ENCODE peak calls at places on chromosome 20, in five cellular contexts. J is cardiac muscle cell, F is OCI-LY7, N is choroid plexus epithelial cell, O is endothelial cell. V is an unnamed sample.

GRCh38 chr20:42857446-42857845 is 332.3 kb downstream of the PTPRT start:
- DNase-seq in J (no peak), F (no peak), N (no peak), O (no peak), V (no peak)

GRCh38 chr20:3732327-3733118 is at the start of gene HSPA12B:
- DNase-seq in J (peak; percentile 35), F (no peak), N (no peak), O (no peak), V (no peak)

GRCh38 chr20:1225729-1226313 is at the start of gene RAD21L1:
- DNase-seq in J (peak; percentile 88), F (peak; percentile 24), N (peak; percentile 85), O (peak; percentile 93), V (peak; percentile 15)

GRCh38 chr20:3710703-3711417 is 1.5 kb downstream of the SIGLEC1 start:
- DNase-seq in J (peak; percentile 73), F (peak; percentile 59), N (peak; percentile 53), O (peak; percentile 87), V (no peak)

GRCh38 chr20:47284373-47284772 is 72.1 kb downstream of the ZMYND8 start:
- DNase-seq in J (no peak), F (no peak), N (no peak), O (no peak), V (no peak)

GRCh38 chr20:645318-646106 is 7.5 kb downstream of the SRXN1 start:
- DNase-seq in J (peak; percentile 77), F (peak; percentile 76), N (peak; percentile 78), O (peak; percentile 91), V (no peak)

GRCh38 chr20:50678213-50678898 is 13.0 kb downstream of the RIPOR3 start:
- DNase-seq in J (no peak), F (no peak), N (peak; percentile 60), O (no peak), V (no peak)

GRCh38 chr20:23156170-23156841 is 70.2 kb upstream of the CD93 start:
- DNase-seq in J (no peak), F (no peak), N (peak; percentile 64), O (no peak), V (peak; percentile 65)

GRCh38 chr20:20772492-20773047 is 60.1 kb upstream of the RALGAPA2 start:
- DNase-seq in J (no peak), F (no peak), N (no peak), O (no peak), V (peak; percentile 22)

GRCh38 chr20:32356935-32357868 is 929 bp upstream of the ASXL1 start:
- DNase-seq in J (peak; percentile 50), F (no peak), N (peak; percentile 64), O (no peak), V (no peak)

GRCh38 chr20:48892049-48892470 is 29.5 kb upstream of the ARFGEF2 start:
- DNase-seq in J (no peak), F (no peak), N (no peak), O (no peak), V (no peak)

GRCh38 chr20:19970256-19970765 is 46.9 kb upstream of the NAA20 start:
- DNase-seq in J (no peak), F (no peak), N (no peak), O (no peak), V (no peak)

GRCh38 chr20:42652261-42652660 is 537.4 kb downstream of the PTPRT start:
- DNase-seq in J (no peak), F (no peak), N (no peak), O (no peak), V (no peak)

GRCh38 chr20:37531856-37532255 is 4.2 kb upstream of the BLCAP start:
- DNase-seq in J (no peak), F (no peak), N (no peak), O (no peak), V (no peak)

GRCh38 chr20:37530696-37531095 is 3.0 kb upstream of the BLCAP start:
- DNase-seq in J (no peak), F (no peak), N (no peak), O (no peak), V (no peak)

GRCh38 chr20:37528442-37529213 is 952 bp upstream of the BLCAP start:
- DNase-seq in J (no peak), F (no peak), N (no peak), O (no peak), V (no peak)

GRCh38 chr20:37529214-37529967 is 1.7 kb upstream of the BLCAP start:
- DNase-seq in J (no peak), F (peak; percentile 34), N (no peak), O (no peak), V (no peak)

DNA sequence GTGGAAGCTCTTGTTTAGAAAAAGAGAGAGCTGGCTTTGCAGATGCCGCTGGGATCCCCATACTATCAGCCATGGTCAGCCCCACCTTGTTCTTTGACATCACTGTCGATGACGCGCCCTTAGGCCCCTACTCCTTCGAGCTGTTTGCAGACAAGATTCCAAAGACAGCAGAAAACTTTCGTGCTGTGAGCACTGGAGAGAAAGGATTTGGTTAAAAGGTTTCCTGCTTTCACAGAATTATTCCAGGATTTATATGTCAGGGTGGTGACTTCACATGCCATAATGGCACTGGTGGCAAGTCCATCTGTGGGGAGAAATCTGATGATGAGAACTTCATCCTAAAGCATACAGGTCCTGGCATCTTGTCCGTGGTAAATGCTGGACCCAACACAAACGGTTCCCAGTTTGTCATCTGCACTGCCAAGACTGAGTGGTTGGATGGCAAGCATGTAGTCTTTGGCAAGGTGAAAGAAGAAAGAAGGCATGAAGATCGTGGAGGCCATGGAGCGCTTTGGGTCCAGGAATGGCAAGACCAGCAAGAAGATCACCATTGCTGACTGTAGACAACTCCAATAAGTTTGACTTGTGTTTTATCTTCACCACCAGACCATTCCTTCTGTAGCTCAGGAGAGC is 2.4 kb upstream of the BLCAP start:
- DNase-seq in J (no peak), F (no peak), N (no peak), O (no peak), V (no peak)
- TF ChIP-seq CTCF in J (no peak), F (no peak), N (no peak), O (no peak), V (no peak)

DNA sequence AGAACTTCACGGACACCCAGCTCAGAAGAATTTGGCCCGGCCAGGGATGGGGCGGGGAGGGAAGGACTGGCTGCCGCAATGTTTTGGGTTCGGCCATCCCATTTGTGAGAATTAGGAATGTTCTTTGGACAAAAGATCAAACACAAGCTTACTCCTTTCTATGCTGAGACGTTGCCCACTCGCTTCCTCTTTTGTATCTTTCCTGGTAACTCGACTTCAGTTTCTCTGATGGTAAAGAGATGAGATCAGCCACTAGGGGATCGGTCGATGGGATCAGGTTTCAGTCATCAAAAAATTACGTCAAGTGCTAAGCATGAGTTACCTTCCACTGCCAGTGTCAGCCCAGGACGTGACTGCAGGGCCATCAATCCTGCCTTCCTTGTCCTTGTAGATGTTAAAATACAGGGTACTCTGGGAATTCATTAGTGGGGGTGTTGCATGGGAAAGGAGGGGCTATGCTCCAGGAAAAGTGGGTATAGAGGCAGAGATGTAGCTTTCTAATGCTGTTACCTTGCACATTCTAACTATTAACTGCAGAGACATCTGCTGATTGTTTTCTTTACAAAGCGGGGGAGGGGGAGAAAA is 190.2 kb downstream of the TSHZ2 start:
- DNase-seq in J (peak; percentile 43), F (peak; percentile 19), N (peak; percentile 64), O (peak; percentile 17), V (peak; percentile 72)
- TF ChIP-seq CTCF in J (peak; percentile 29), F (peak; percentile 12), N (peak; percentile 36), O (peak; percentile 44), V (peak; percentile 59)

GRCh38 chr20:62861732-62862336 is at the start of gene TCFL5:
- DNase-seq in J (peak; percentile 88), F (peak; percentile 84), N (peak; percentile 93), O (peak; percentile 97), V (peak; percentile 42)

GRCh38 chr20:62859721-62860120 is 1.9 kb downstream of the TCFL5 start:
- DNase-seq in J (no peak), F (no peak), N (no peak), O (no peak), V (no peak)

GRCh38 chr20:62860924-62861691 is 514 bp downstream of the TCFL5 start:
- DNase-seq in J (peak; percentile 30), F (peak; percentile 45), N (peak; percentile 32), O (peak; percentile 41), V (no peak)

GRCh38 chr20:62858059-62858458 is 3.6 kb downstream of the TCFL5 start:
- DNase-seq in J (no peak), F (no peak), N (no peak), O (no peak), V (no peak)

DNA sequence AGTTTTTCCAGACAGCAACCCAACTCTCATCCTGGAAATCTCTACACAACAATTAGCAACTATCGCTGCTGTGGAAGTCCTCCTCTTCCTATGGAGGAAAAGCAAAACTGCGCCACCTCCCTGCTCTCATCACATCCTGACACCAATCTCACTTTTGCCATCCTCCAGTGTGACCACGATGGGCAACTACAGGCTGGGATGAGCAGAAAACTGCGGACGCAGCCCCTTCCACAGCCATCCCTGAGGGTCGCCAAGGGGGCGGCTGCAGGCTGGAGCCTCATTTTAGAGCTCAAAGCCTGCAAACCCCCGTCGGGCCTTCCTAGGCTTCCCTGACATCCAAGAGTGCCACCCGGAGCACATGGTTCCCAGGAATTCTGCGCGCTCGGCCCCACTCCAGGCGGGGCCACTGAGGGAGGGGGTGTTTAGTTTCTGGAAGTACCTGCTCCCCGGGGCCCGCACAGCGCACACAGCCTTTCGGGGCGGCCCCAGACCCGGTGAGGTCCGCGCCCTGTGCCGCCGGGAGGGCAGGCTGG is 1.2 kb downstream of the TCFL5 start:
- DNase-seq in J (no peak), F (no peak), N (peak; percentile 48), O (no peak), V (no peak)
- TF ChIP-seq CTCF in J (peak; percentile 28), F (no peak), N (peak; percentile 32), O (no peak), V (peak; percentile 47)

DNA sequence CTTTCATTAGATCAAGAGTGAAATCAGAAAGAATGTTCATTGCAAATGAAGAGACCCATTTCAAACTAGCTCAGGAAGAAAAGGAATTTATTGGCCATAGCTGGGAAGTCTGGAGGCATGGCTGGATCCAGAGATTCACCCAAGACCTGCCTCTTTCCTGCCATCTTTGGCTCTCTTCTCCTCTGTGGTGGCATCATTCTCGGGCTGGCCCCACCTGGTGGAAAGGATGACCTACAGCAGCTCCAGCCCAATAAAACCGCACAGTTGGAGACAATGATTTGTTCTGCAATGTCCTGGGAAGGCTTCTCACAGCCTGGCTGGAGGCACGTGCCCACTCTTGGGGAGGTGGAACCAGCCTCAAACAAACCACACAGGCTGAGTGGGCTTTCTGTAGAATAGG is 18.1 kb upstream of the FERMT1 start:
- DNase-seq in J (no peak), F (peak; percentile 5), N (peak; percentile 17), O (no peak), V (no peak)
- TF ChIP-seq CTCF in J (peak; percentile 25), F (peak; percentile 63), N (peak; percentile 44), O (peak; percentile 12), V (peak; percentile 38)

DNA sequence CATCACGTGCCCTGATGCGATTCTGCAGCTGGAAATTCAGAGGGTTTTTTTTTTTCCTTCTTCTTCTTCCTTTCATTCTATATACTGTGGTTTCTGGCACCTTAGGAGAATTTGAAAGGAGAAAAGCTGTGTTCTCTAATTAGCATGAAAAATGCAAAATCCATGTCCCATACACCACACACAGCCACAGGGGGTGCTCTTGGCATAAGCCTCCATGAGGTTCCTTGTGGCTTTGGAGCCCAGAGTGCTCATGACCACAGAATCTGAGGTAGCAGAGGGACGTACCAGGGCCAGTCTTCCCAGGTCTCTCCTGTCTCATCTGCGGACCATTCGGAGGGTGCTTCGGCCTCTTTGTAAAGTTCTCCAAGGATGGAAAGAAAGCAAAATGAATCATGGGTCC is 258.4 kb upstream of the CDH4 start:
- DNase-seq in J (peak; percentile 15), F (no peak), N (no peak), O (peak; percentile 10), V (no peak)
- TF ChIP-seq CTCF in J (no peak), F (peak; percentile 35), N (no peak), O (peak; percentile 26), V (peak; percentile 36)

V was measured in foreskin keratinocyte.